ENCODE peak calls at places on chromosomes 3 and 15, in nine cellular contexts. L is brain microvascular endothelial cell; H is CD8-positive, alpha-beta T cell; O is foreskin keratinocyte; M is tibial artery; Z is astrocyte; Y is fibroblast of lung; F is HepG2; B is psoas muscle. D is an unnamed sample.

GRCh38 chr3:38000242-38000916 is 9.8 kb downstream of the VILL start:
- DNase-seq in Y (no peak), F (no peak), O (no peak), H (no peak), L (no peak), Z (no peak), M (peak), B (no peak), D (no peak)

GRCh38 chr3:64462203-64463120 is 225.3 kb downstream of the ADAMTS9 start:
- DNase-seq in Y (peak), H (no peak), Z (peak), L (peak), O (no peak), M (no peak), F (no peak), B (no peak), D (no peak)

GRCh38 chr15:74540135-74540760 is 772 bp upstream of the ARID3B start:
- DNase-seq in L (no peak), O (no peak), Y (no peak), Z (peak), F (peak), H (no peak), B (no peak), M (no peak), D (no peak)

GRCh38 chr15:66633851-66634250 is 68.1 kb upstream of the LCTL start:
- DNase-seq in Y (no peak), F (no peak), L (no peak), H (no peak), O (no peak), Z (no peak), B (no peak), M (no peak), D (no peak)

GRCh38 chr3:126537116-126537729 is 13.3 kb downstream of the CHST13 start:
- DNase-seq in O (no peak), M (peak), B (no peak), Z (no peak), L (no peak), H (no peak), Y (no peak), F (no peak), D (no peak)

GRCh38 chr3:32297366-32297765 is 58.9 kb downstream of the CMTM8 start:
- DNase-seq in H (peak), B (no peak), Z (no peak), Y (no peak), M (no peak), L (no peak), O (no peak), F (no peak), D (no peak)

GRCh38 chr3:190076138-190076537 is 44.6 kb downstream of the P3H2 start:
- DNase-seq in L (no peak), O (no peak), Z (peak), H (no peak), M (no peak), Y (peak), B (no peak), F (no peak), D (no peak)

GRCh38 chr3:160129459-160130061 is 95.7 kb upstream of the C3orf80 start:
- DNase-seq in Y (peak), O (peak), H (no peak), F (no peak), L (peak), M (no peak), B (no peak), Z (peak), D (no peak)

GRCh38 chr3:136883967-136884720 is 22.1 kb downstream of the NCK1 start:
- DNase-seq in B (no peak), M (no peak), F (no peak), L (no peak), O (no peak), Y (no peak), H (no peak), Z (no peak), D (no peak)

GRCh38 chr15:25176991-25177954 is 222.5 kb downstream of the SNRPN start:
- DNase-seq in O (no peak), H (peak), Z (no peak), Y (no peak), L (no peak), B (peak), F (no peak), M (peak), D (no peak)

GRCh38 chr3:127669541-127670228 is 3.1 kb upstream of the ABTB1 start:
- DNase-seq in B (no peak), Z (no peak), M (peak), O (no peak), L (no peak), H (no peak), Y (no peak), F (no peak), D (no peak)

GRCh38 chr15:77904436-77904821 is 173.1 kb downstream of the TBC1D2B start:
- DNase-seq in L (no peak), M (peak), B (no peak), Y (no peak), O (no peak), F (no peak), Z (no peak), H (no peak), D (no peak)

GRCh38 chr3:162192340-162193004 is 695.9 kb downstream of the OTOL1 start:
- DNase-seq in B (no peak), F (no peak), L (no peak), M (no peak), Y (no peak), H (no peak), O (no peak), Z (no peak), D (no peak)

GRCh38 chr3:189567322-189567721 is 63.9 kb upstream of the TP63 start:
- DNase-seq in Y (no peak), M (no peak), B (no peak), O (no peak), Z (no peak), H (no peak), L (no peak), F (no peak), D (no peak)

GRCh38 chr3:82643948-82644347 is 882.5 kb upstream of the GBE1 start:
- DNase-seq in Z (peak), L (no peak), H (no peak), F (peak), M (no peak), B (no peak), O (no peak), Y (no peak), D (no peak)

GRCh38 chr3:156580986-156581385 is 26.1 kb upstream of the SSR3 start:
- DNase-seq in L (no peak), B (no peak), Z (no peak), Y (no peak), H (no peak), O (no peak), F (no peak), M (no peak), D (no peak)

GRCh38 chr15:57056357-57056756 is 137.9 kb downstream of the TCF12 start:
- DNase-seq in L (no peak), O (no peak), B (no peak), Y (no peak), H (no peak), F (no peak), Z (no peak), M (no peak), D (no peak)

GRCh38 chr3:185335799-185336198 is 27.1 kb upstream of the MAP3K13 start:
- DNase-seq in H (no peak), O (peak), L (peak), Z (peak), Y (no peak), F (peak), B (no peak), M (no peak), D (no peak)

GRCh38 chr3:40290396-40290795 is 19.1 kb upstream of the EIF1B start:
- DNase-seq in H (no peak), F (peak), L (no peak), Z (no peak), Y (no peak), B (no peak), O (no peak), M (no peak), D (no peak)

GRCh38 chr3:147407107-147407494 is 758 bp upstream of the ZIC4 start:
- DNase-seq in O (no peak), M (no peak), H (no peak), Z (no peak), F (no peak), L (no peak), B (no peak), Y (no peak), D (no peak)

GRCh38 chr3:117719316-117719926 is 1009.8 kb downstream of the TUSC7 start:
- DNase-seq in L (no peak), B (no peak), Z (no peak), H (no peak), O (no peak), M (no peak), F (peak), Y (peak), D (no peak)

GRCh38 chr3:127065561-127066270 is 82.8 kb downstream of the PLXNA1 start:
- DNase-seq in Y (peak), F (no peak), Z (peak), H (no peak), B (peak), O (no peak), M (no peak), L (no peak), D (no peak)

GRCh38 chr3:89565098-89565497 is 457.7 kb downstream of the EPHA3 start:
- DNase-seq in Y (peak), Z (peak), F (no peak), H (no peak), O (no peak), M (no peak), L (peak), B (no peak), D (no peak)

GRCh38 chr3:28053759-28054158 is 187.7 kb upstream of the CMC1 start:
- DNase-seq in M (no peak), Z (peak), F (no peak), L (peak), Y (peak), B (no peak), O (peak), H (no peak), D (no peak)

GRCh38 chr3:139939681-139940190 is 4.8 kb downstream of the CLSTN2 start:
- DNase-seq in B (no peak), Z (no peak), O (no peak), F (no peak), M (no peak), Y (no peak), H (no peak), L (no peak), D (no peak)

GRCh38 chr3:7917443-7918151 is 584.0 kb upstream of the LMCD1 start:
- DNase-seq in B (no peak), M (no peak), H (no peak), O (no peak), Y (no peak), Z (no peak), F (no peak), L (no peak), D (no peak)

GRCh38 chr15:40157748-40158447 is 3.0 kb upstream of the BUB1B start:
- DNase-seq in M (no peak), F (no peak), Y (no peak), L (no peak), Z (no peak), H (no peak), O (no peak), B (no peak), D (no peak)

GRCh38 chr3:170102421-170102820 is 64.6 kb downstream of the GPR160 start:
- DNase-seq in Y (no peak), B (no peak), O (no peak), F (no peak), M (no peak), H (no peak), Z (no peak), L (no peak), D (no peak)

GRCh38 chr3:138042043-138042442 is 32.1 kb downstream of the CLDN18 start:
- DNase-seq in F (no peak), Y (peak), L (peak), Z (peak), H (no peak), B (no peak), O (peak), M (no peak), D (no peak)

GRCh38 chr3:8458711-8459110 is 42.9 kb upstream of the LMCD1 start:
- DNase-seq in L (peak), Z (peak), F (no peak), H (no peak), O (no peak), B (peak), M (peak), Y (peak), D (no peak)

GRCh38 chr3:31361391-31362273 is 171.1 kb upstream of the STT3B start:
- DNase-seq in H (no peak), L (peak), O (peak), B (no peak), M (no peak), Z (peak), Y (peak), F (no peak), D (no peak)

GRCh38 chr3:33250712-33251111 is 26.5 kb upstream of the FBXL2 start:
- DNase-seq in O (no peak), B (no peak), Y (no peak), L (peak), M (no peak), F (no peak), Z (peak), H (no peak), D (no peak)

GRCh38 chr3:52939600-52939999 is 42.3 kb upstream of the STIMATE start:
- DNase-seq in L (no peak), Y (no peak), F (no peak), M (no peak), B (no peak), O (no peak), Z (no peak), H (no peak), D (no peak)

GRCh38 chr3:44983413-44984040 is 7.5 kb downstream of the EXOSC7 start:
- DNase-seq in H (no peak), M (no peak), B (no peak), F (no peak), Z (no peak), L (no peak), Y (no peak), O (peak), D (no peak)

GRCh38 chr15:43808960-43809678 is 8.7 kb downstream of the HYPK start:
- DNase-seq in O (no peak), L (no peak), F (no peak), M (no peak), Z (no peak), Y (no peak), B (no peak), H (no peak), D (no peak)

GRCh38 chr15:43808435-43808950 is 8.1 kb downstream of the HYPK start:
- DNase-seq in M (no peak), L (no peak), O (no peak), B (no peak), H (no peak), F (no peak), Y (no peak), Z (no peak), D (no peak)
- H3K27ac ChIP-seq in M (no peak), L (no peak), O (no peak), B (no peak), H (no peak), F (no peak), Y (no peak), Z (no peak), D (no peak)

GRCh38 chr15:93074596-93074995 is 14.4 kb downstream of the RGMA start:
- DNase-seq in F (no peak), O (no peak), M (no peak), L (no peak), Y (no peak), B (no peak), Z (no peak), H (no peak), D (no peak)
- H3K27ac ChIP-seq in F (no peak), O (no peak), M (no peak), L (no peak), Y (no peak), B (peak), Z (no peak), H (no peak), D (no peak)

GRCh38 chr3:42037318-42037945 is 53.7 kb upstream of the TRAK1 start:
- DNase-seq in M (no peak), L (no peak), O (no peak), B (no peak), Y (no peak), H (no peak), Z (no peak), F (no peak), D (no peak)
- H3K27ac ChIP-seq in M (peak), L (peak), O (no peak), B (peak), Y (peak), H (no peak), Z (peak), F (no peak), D (no peak)

GRCh38 chr3:50676031-50676705 is 1.4 kb downstream of the DOCK3 start:
- DNase-seq in Z (no peak), O (no peak), M (no peak), Y (no peak), H (no peak), B (no peak), L (no peak), F (no peak), D (no peak)
- H3K27ac ChIP-seq in Z (no peak), O (no peak), M (no peak), Y (no peak), H (no peak), B (no peak), L (no peak), F (no peak), D (no peak)

D was measured in caudate nucleus.